ENCODE peak calls at places on chromosomes 13 and 19, in four cellular contexts. B, A, Q and G are unnamed samples.

GRCh38 chr13:97276862-97277269 is 54.7 kb downstream of the MBNL2 start:
- DNase-seq in B (no peak), A (no peak), Q (no peak), G (no peak)

GRCh38 chr13:110756268-110756667 is 42.8 kb downstream of the ING1 start:
- DNase-seq in B (no peak), A (no peak), Q (peak; percentile 21), G (no peak)

GRCh38 chr13:113557013-113557412 is 27.5 kb upstream of the TFDP1 start:
- DNase-seq in B (no peak), A (no peak), Q (no peak), G (no peak)

GRCh38 chr13:19597523-19597922 is 35.9 kb upstream of the MPHOSPH8 start:
- DNase-seq in B (no peak), A (no peak), Q (no peak), G (no peak)

GRCh38 chr13:98821372-98822237 is 69.1 kb upstream of the SLC15A1 start:
- DNase-seq in B (no peak), A (no peak), Q (no peak), G (peak; percentile 51)

GRCh38 chr19:30159636-30160035 is 212.5 kb upstream of the ZNF536 start:
- DNase-seq in B (no peak), A (no peak), Q (no peak), G (no peak)

GRCh38 chr19:42301646-42302204 is at the start of gene PRR19:
- DNase-seq in B (no peak), A (peak; percentile 60), Q (no peak), G (no peak)

GRCh38 chr13:23505007-23505406 is 65.2 kb upstream of the TNFRSF19 start:
- DNase-seq in B (no peak), A (no peak), Q (no peak), G (no peak)

GRCh38 chr13:109281823-109282239 is 504.6 kb downstream of the IRS2 start:
- DNase-seq in B (no peak), A (no peak), Q (no peak), G (no peak)

DNA sequence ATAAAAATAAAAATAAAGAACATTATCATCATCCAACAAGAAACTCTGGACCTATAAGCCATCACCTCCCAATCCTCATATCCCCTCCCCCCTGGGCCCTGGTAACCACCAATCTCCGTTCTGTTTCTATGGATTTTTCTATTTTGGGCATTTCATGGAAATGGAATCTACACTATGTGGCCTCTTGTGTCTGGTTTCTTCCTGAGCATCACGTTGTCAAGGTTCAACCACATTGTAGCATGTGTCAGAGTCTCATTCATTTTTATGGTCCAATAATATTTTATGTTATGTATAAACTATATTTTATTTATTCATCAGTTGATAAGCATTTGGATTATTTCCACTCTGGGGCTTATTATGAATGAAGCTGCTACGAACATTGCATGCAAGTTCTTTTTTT is 26.9 kb downstream of the SULT2B1 start:
- DNase-seq in B (no peak), A (no peak), Q (no peak), G (no peak)
- TF ChIP-seq EP300 in B (no peak), A (no peak), Q (no peak), G (no peak)

GRCh38 chr13:44305845-44306244 is 67.8 kb upstream of the SERP2 start:
- DNase-seq in B (no peak), A (no peak), Q (no peak), G (no peak)
- TF ChIP-seq RNF2 in B (no peak), A (no peak), Q (no peak), G (no peak)

GRCh38 chr13:44759222-44759721 is 183.1 kb upstream of the TSC22D1 start:
- DNase-seq in B (no peak), A (no peak), Q (no peak), G (no peak)

GRCh38 chr13:44757671-44758070 is 181.5 kb upstream of the TSC22D1 start:
- DNase-seq in B (no peak), A (no peak), Q (no peak), G (no peak)

GRCh38 chr13:44758595-44759221 is 182.6 kb upstream of the TSC22D1 start:
- DNase-seq in B (no peak), A (no peak), Q (no peak), G (peak; percentile 22)

GRCh38 chr13:44760434-44760833 is 184.3 kb upstream of the TSC22D1 start:
- DNase-seq in B (no peak), A (no peak), Q (no peak), G (no peak)

GRCh38 chr13:44759723-44760360 is 183.7 kb upstream of the TSC22D1 start:
- DNase-seq in B (no peak), A (no peak), Q (no peak), G (peak; percentile 21)
- TF ChIP-seq EP300 in B (no peak), A (no peak), Q (no peak), G (no peak)

GRCh38 chr19:48216933-48217332 is 38.8 kb downstream of the CARD8 start:
- DNase-seq in B (no peak), A (no peak), Q (no peak), G (no peak)

GRCh38 chr19:48218964-48219363 is 36.7 kb downstream of the CARD8 start:
- DNase-seq in B (no peak), A (no peak), Q (no peak), G (no peak)

GRCh38 chr19:48221628-48222027 is 34.1 kb downstream of the CARD8 start:
- DNase-seq in B (no peak), A (no peak), Q (no peak), G (no peak)
- TF ChIP-seq RNF2 in B (no peak), A (no peak), Q (no peak), G (no peak)

GRCh38 chr19:11535792-11536595 is 2.7 kb upstream of the CNN1 start:
- DNase-seq in B (peak; percentile 67), A (peak; percentile 97), Q (peak; percentile 71), G (peak; percentile 68)

GRCh38 chr19:11540642-11541041 is 2.0 kb downstream of the CNN1 start:
- DNase-seq in B (no peak), A (no peak), Q (no peak), G (no peak)

GRCh38 chr19:11541238-11541637 is 2.6 kb downstream of the CNN1 start:
- DNase-seq in B (no peak), A (no peak), Q (no peak), G (no peak)

GRCh38 chr19:11539495-11540365 is 1.1 kb downstream of the CNN1 start:
- DNase-seq in B (no peak), A (peak; percentile 89), Q (no peak), G (no peak)

GRCh38 chr19:11538232-11539036 is at the start of gene CNN1:
- DNase-seq in B (no peak), A (peak; percentile 79), Q (peak; percentile 76), G (peak; percentile 29)
- TF ChIP-seq EP300 in B (no peak), A (no peak), Q (no peak), G (no peak)

GRCh38 chr19:17205237-17206140 is 9.7 kb upstream of the USE1 start:
- DNase-seq in B (peak; percentile 57), A (peak; percentile 64), Q (peak; percentile 54), G (peak; percentile 55)
- TF ChIP-seq RNF2 in B (no peak), A (no peak), Q (no peak), G (no peak)

GRCh38 chr19:52601025-52601973 is 31.2 kb downstream of the ZNF701 start:
- DNase-seq in B (no peak), A (peak; percentile 95), Q (peak; percentile 46), G (peak; percentile 74)
- TF ChIP-seq EP300 in B (no peak), A (no peak), Q (no peak), G (no peak)

GRCh38 chr13:94704347-94705080 is 7.8 kb downstream of the SOX21 start:
- DNase-seq in B (no peak), A (no peak), Q (no peak), G (no peak)

GRCh38 chr13:94706101-94706853 is 6.1 kb downstream of the SOX21 start:
- DNase-seq in B (no peak), A (no peak), Q (no peak), G (no peak)

GRCh38 chr13:94706854-94707399 is 5.4 kb downstream of the SOX21 start:
- DNase-seq in B (no peak), A (no peak), Q (no peak), G (no peak)

GRCh38 chr13:94703721-94704314 is 8.5 kb downstream of the SOX21 start:
- DNase-seq in B (no peak), A (no peak), Q (no peak), G (no peak)

DNA sequence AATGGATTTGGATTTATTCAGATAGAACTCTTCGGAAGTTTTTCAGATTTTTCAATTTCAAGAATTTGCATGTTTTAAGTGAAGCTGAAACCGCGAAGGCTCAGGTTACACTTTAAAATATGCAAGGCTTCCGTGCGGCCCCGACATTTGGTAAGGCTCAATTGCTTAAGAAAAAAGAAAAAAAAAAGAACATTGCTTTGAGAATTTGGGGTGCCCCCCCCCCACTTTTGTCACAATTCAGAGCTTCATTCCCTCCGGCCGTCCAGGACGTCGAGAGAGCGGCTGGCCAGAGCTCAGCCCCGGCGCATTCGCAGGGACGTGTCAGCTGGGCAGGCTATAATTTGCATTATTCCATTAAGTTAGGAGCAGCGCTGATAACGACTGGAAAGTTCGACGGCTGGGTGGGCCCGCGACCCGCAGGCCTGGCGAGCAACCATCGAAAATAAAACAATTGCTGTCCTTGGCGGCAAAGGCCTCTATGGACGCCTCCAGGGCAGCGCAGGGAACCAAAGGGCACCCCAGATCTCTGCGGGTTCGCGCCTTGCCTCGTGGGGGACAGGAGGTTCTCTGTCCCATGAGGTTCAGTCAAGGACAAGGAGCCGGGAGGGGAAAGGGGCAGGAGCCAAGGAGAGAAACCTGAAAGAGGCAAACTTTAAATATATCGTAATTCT is 7.1 kb downstream of the SOX21 start:
- DNase-seq in B (no peak), A (no peak), Q (no peak), G (no peak)
- TF ChIP-seq RNF2 in B (no peak), A (no peak), Q (peak; percentile 59), G (no peak)